ENCODE peak calls at places on chromosomes 6 and 20, in six cellular contexts. M is breast epithelium, U is psoas muscle, E is AG04450, Q is mucosa of descending colon, X is fibroblast of pulmonary artery. T is an unnamed sample.

GRCh38 chr20:10551732-10552724 is 116.9 kb downstream of the SLX4IP start:
- DNase-seq in M (no peak), U (no peak), E (no peak), Q (no peak), X (peak), T (no peak)

GRCh38 chr20:7866279-7866678 is 74.0 kb downstream of the HAO1 start:
- DNase-seq in M (no peak), U (no peak), E (no peak), Q (no peak), X (no peak), T (no peak)

GRCh38 chr20:50146732-50147662 is 6.5 kb downstream of the PEDS1 start:
- DNase-seq in M (no peak), U (peak), E (no peak), Q (peak), X (no peak), T (no peak)

GRCh38 chr6:150032598-150032997 is 7.3 kb upstream of the RAET1L start:
- DNase-seq in M (no peak), U (no peak), E (no peak), Q (no peak), X (no peak), T (no peak)

GRCh38 chr6:142118926-142119325 is 13.8 kb upstream of the GJE1 start:
- DNase-seq in M (no peak), U (no peak), E (no peak), Q (no peak), X (peak), T (no peak)

GRCh38 chr20:63369724-63370622 is 8.8 kb upstream of the CHRNA4 start:
- DNase-seq in M (no peak), U (no peak), E (no peak), Q (no peak), X (no peak), T (no peak)

GRCh38 chr20:61271273-61272221 is 19.5 kb downstream of the CDH4 start:
- DNase-seq in M (no peak), U (no peak), E (no peak), Q (no peak), X (no peak), T (no peak)

GRCh38 chr6:132114201-132114860 is 163.2 kb upstream of the CCN2 start:
- DNase-seq in M (no peak), U (no peak), E (no peak), Q (no peak), X (no peak), T (no peak)

GRCh38 chr6:81801489-81801888 is 49.0 kb upstream of the TENT5A start:
- DNase-seq in M (no peak), U (no peak), E (no peak), Q (no peak), X (no peak), T (no peak)

GRCh38 chr20:60298647-60299046 is 340.4 kb downstream of the CDH26 start:
- DNase-seq in M (no peak), U (no peak), E (no peak), Q (no peak), X (no peak), T (no peak)

GRCh38 chr6:141866731-141867502 is 265.8 kb upstream of the GJE1 start:
- DNase-seq in M (no peak), U (no peak), E (no peak), Q (no peak), X (no peak), T (no peak)

GRCh38 chr20:1953616-1954015 is 40.2 kb downstream of the PDYN start:
- DNase-seq in M (peak), U (no peak), E (no peak), Q (no peak), X (no peak), T (no peak)

GRCh38 chr6:127192911-127193503 is 73.7 kb upstream of the RNF146 start:
- DNase-seq in M (no peak), U (no peak), E (no peak), Q (no peak), X (peak), T (no peak)

GRCh38 chr6:217048-217659 is 75.1 kb upstream of the DUSP22 start:
- DNase-seq in M (no peak), U (no peak), E (no peak), Q (no peak), X (no peak), T (no peak)

GRCh38 chr6:98927534-98927933 is 20.2 kb downstream of the FBXL4 start:
- DNase-seq in M (no peak), U (no peak), E (no peak), Q (no peak), X (no peak), T (no peak)

GRCh38 chr20:41308726-41309413 is 8.7 kb downstream of the ZHX3 start:
- DNase-seq in M (no peak), U (no peak), E (no peak), Q (no peak), X (peak), T (no peak)

GRCh38 chr6:1679691-1680068 is 70.0 kb downstream of the FOXC1 start:
- DNase-seq in M (no peak), U (no peak), E (no peak), Q (no peak), X (peak), T (peak)

GRCh38 chr20:64238115-64238825 is 17.3 kb upstream of the PCMTD2 start:
- DNase-seq in M (no peak), U (no peak), E (no peak), Q (no peak), X (no peak), T (no peak)

GRCh38 chr6:90160013-90160412 is 136.6 kb downstream of the BACH2 start:
- DNase-seq in M (no peak), U (no peak), E (no peak), Q (no peak), X (no peak), T (no peak)

GRCh38 chr20:34538671-34539123 is 19.8 kb upstream of the MAP1LC3A start:
- DNase-seq in M (no peak), U (peak), E (no peak), Q (peak), X (peak), T (no peak)

DNA sequence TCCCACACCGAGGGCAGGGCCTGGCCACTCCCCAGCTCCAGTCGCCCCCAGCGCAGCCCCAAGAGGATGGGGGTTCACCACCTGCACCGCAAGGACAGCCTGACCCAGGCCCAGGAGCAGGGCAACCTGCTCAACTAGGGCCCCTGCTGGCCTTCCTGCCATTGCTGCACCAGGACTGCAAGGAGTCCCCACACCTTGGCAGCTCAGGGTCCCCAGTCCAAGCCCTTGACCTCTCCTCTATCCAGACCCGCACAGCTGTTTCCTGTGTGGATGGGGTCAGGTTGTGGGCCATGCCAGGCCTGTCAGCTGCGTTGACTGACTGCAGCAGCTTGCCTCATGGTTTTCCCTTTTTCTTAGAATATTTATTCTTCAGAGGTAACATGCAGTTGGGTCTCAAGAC is 4.4 kb downstream of the LRRC73 start:
- DNase-seq in M (no peak), U (no peak), E (no peak), Q (no peak), X (no peak), T (no peak)
- TF ChIP-seq CTCF in M (no peak), U (no peak), E (no peak), Q (no peak), X (no peak), T (no peak)

GRCh38 chr6:137044366-137045220 is at the start of gene IL20RA:
- DNase-seq in M (no peak), U (peak), E (no peak), Q (peak), X (no peak), T (no peak)
- H3K4me3 ChIP-seq in M (peak), U (peak), E (peak), Q (peak), X (peak), T (peak)

GRCh38 chr20:53163486-53163885 is 191.3 kb downstream of the TSHZ2 start:
- DNase-seq in M (no peak), U (peak), E (no peak), Q (no peak), X (peak), T (peak)

GRCh38 chr20:53164072-53164471 is 191.9 kb downstream of the TSHZ2 start:
- DNase-seq in M (no peak), U (no peak), E (no peak), Q (no peak), X (no peak), T (no peak)

GRCh38 chr20:53161073-53161472 is 188.9 kb downstream of the TSHZ2 start:
- DNase-seq in M (no peak), U (no peak), E (no peak), Q (no peak), X (no peak), T (no peak)

GRCh38 chr20:53161473-53161872 is 189.3 kb downstream of the TSHZ2 start:
- DNase-seq in M (no peak), U (no peak), E (no peak), Q (no peak), X (no peak), T (no peak)

GRCh38 chr20:53162251-53162835 is 190.2 kb downstream of the TSHZ2 start:
- DNase-seq in M (peak), U (peak), E (no peak), Q (no peak), X (peak), T (peak)
- TF ChIP-seq CTCF in M (peak), U (no peak), E (no peak), Q (no peak), X (peak), T (no peak)

GRCh38 chr6:139540276-139540675 is 165.8 kb upstream of the CITED2 start:
- DNase-seq in M (no peak), U (peak), E (no peak), Q (no peak), X (peak), T (no peak)
- H3K4me3 ChIP-seq in M (no peak), U (peak), E (no peak), Q (no peak), X (no peak), T (no peak)

GRCh38 chr6:57324538-57324937 is 7.1 kb downstream of the PRIM2 start:
- DNase-seq in M (no peak), U (no peak), E (no peak), Q (no peak), X (peak), T (no peak)
- TF ChIP-seq CTCF in M (no peak), U (peak), E (peak), Q (no peak), X (peak), T (no peak)